ENCODE peak calls at places on chromosome 1, in seven cellular contexts. U is neuronal stem cell, L is IMR-90, P is mesendoderm, E is H1, Z is mesenchymal stem cell, S is trophoblast cell. V is an unnamed sample.

GRCh38 chr1:26317612-26318337 is at the start of gene CD52:
- DNase-seq in P (peak; percentile 89), L (no peak), S (no peak), E (no peak), Z (no peak), U (no peak), V (peak; percentile 78)

GRCh38 chr1:67552336-67552759 is 122.1 kb upstream of the SERBP1 start:
- DNase-seq in U (no peak), E (no peak), P (peak; percentile 57), S (no peak), L (no peak), Z (no peak), V (peak; percentile 45)

GRCh38 chr1:85387781-85388180 is 77.2 kb downstream of the DDAH1 start:
- DNase-seq in P (no peak), L (no peak), E (no peak), S (no peak), Z (no peak), U (no peak), V (no peak)

GRCh38 chr1:67342002-67342890 is 34.6 kb downstream of the IL12RB2 start:
- DNase-seq in L (no peak), U (no peak), S (no peak), E (peak; percentile 57), P (peak; percentile 23), Z (no peak), V (peak; percentile 66)

GRCh38 chr1:220889333-220889732 is 10.1 kb downstream of the HLX start:
- DNase-seq in Z (no peak), U (no peak), P (no peak), S (no peak), L (no peak), E (no peak), V (no peak)

GRCh38 chr1:150173161-150173585 is 23.5 kb downstream of the PLEKHO1 start:
- DNase-seq in E (no peak), L (no peak), P (peak; percentile 57), S (no peak), Z (no peak), U (no peak), V (no peak)

GRCh38 chr1:28450561-28450960 is 55.3 kb upstream of the RCC1 start:
- DNase-seq in S (no peak), U (no peak), Z (no peak), P (no peak), L (no peak), E (no peak), V (no peak)

GRCh38 chr1:235015291-235015990 is 113.2 kb downstream of the TOMM20 start:
- DNase-seq in P (no peak), Z (no peak), L (no peak), S (no peak), E (no peak), U (no peak), V (no peak)

GRCh38 chr1:8603220-8603616 is 214.2 kb downstream of the RERE start:
- DNase-seq in U (no peak), L (peak; percentile 52), Z (peak; percentile 51), S (no peak), E (no peak), P (no peak), V (no peak)

GRCh38 chr1:95067069-95067468 is 5.7 kb downstream of the ALG14 start:
- DNase-seq in E (no peak), Z (no peak), L (no peak), U (no peak), S (no peak), P (no peak), V (no peak)

GRCh38 chr1:55893155-55893554 is 678.0 kb upstream of the USP24 start:
- DNase-seq in S (no peak), U (no peak), E (no peak), P (peak; percentile 77), L (peak; percentile 61), Z (peak; percentile 54), V (no peak)

GRCh38 chr1:175481126-175482071 is 262.0 kb downstream of the TNR start:
- DNase-seq in U (no peak), P (no peak), S (no peak), Z (no peak), L (peak; percentile 16), E (no peak), V (no peak)

GRCh38 chr1:36411674-36412648 is 14.3 kb upstream of the LSM10 start:
- DNase-seq in P (peak; percentile 67), S (peak; percentile 38), U (no peak), L (peak; percentile 29), Z (peak; percentile 61), E (no peak), V (peak; percentile 52)

GRCh38 chr1:17196496-17197180 is 8.3 kb upstream of the PADI1 start:
- DNase-seq in S (no peak), E (peak; percentile 28), U (no peak), L (no peak), P (no peak), Z (no peak), V (peak; percentile 19)

GRCh38 chr1:184513966-184514365 is 127.1 kb downstream of the C1orf21 start:
- DNase-seq in U (no peak), P (peak; percentile 45), Z (peak; percentile 75), S (peak; percentile 30), E (no peak), L (peak; percentile 71), V (no peak)

GRCh38 chr1:224273651-224274050 is 56.3 kb downstream of the NVL start:
- DNase-seq in L (peak; percentile 87), U (no peak), P (no peak), E (no peak), S (peak; percentile 50), Z (peak; percentile 75), V (no peak)

GRCh38 chr1:74534241-74534640 is 21.8 kb upstream of the LRRC53 start:
- DNase-seq in U (no peak), E (no peak), Z (no peak), L (no peak), P (no peak), S (no peak), V (no peak)

GRCh38 chr1:193312432-193312831 is 126.0 kb upstream of the B3GALT2 start:
- DNase-seq in P (no peak), S (no peak), L (no peak), U (no peak), Z (no peak), E (no peak), V (no peak)

GRCh38 chr1:227318852-227319607 is 738 bp upstream of the CDC42BPA start:
- DNase-seq in Z (peak; percentile 79), P (peak; percentile 96), L (peak; percentile 56), U (peak; percentile 64), E (peak; percentile 75), S (peak; percentile 61), V (peak; percentile 79)

GRCh38 chr1:157132111-157132510 is 6.1 kb downstream of the ETV3 start:
- DNase-seq in E (no peak), U (no peak), P (no peak), L (no peak), S (no peak), Z (no peak), V (no peak)

GRCh38 chr1:108722292-108722691 is 9.6 kb downstream of the FNDC7 start:
- DNase-seq in E (no peak), P (no peak), S (no peak), L (peak; percentile 77), U (no peak), Z (peak; percentile 71), V (no peak)

GRCh38 chr1:172345077-172345476 is 75.4 kb upstream of the C1orf105 start:
- DNase-seq in S (no peak), E (no peak), U (no peak), L (no peak), P (no peak), Z (no peak), V (no peak)

GRCh38 chr1:153733970-153734369 is 6.1 kb downstream of the INTS3 start:
- DNase-seq in U (no peak), S (no peak), Z (no peak), P (no peak), E (no peak), L (no peak), V (no peak)
- H3K4ac ChIP-seq in U (no peak overlapping the region), S (no peak overlapping the region), Z (no peak overlapping the region), P (no peak overlapping the region), E (no peak overlapping the region), L (no peak overlapping the region), V (no peak overlapping the region)

GRCh38 chr1:211762206-211762605 is 68.4 kb downstream of the LPGAT1 start:
- DNase-seq in U (no peak), S (no peak), L (no peak), P (no peak), Z (no peak), E (no peak), V (no peak)
- H2BK120ac ChIP-seq in U (no peak overlapping the region), S (no peak overlapping the region), L (no peak overlapping the region), P (no peak overlapping the region), Z (no peak overlapping the region), E (no peak overlapping the region), V (no peak overlapping the region)

GRCh38 chr1:177309884-177310283 is 139.1 kb downstream of the BRINP2 start:
- DNase-seq in L (no peak), U (no peak), E (no peak), P (no peak), S (no peak), Z (no peak), V (no peak)

GRCh38 chr1:177310326-177310725 is 139.6 kb downstream of the BRINP2 start:
- DNase-seq in U (no peak), S (no peak), E (no peak), Z (no peak), P (no peak), L (no peak), V (no peak)

GRCh38 chr1:177307771-177308170 is 137.0 kb downstream of the BRINP2 start:
- DNase-seq in U (no peak), Z (no peak), E (no peak), P (no peak), L (peak; percentile 5), S (no peak), V (no peak)

GRCh38 chr1:177306981-177307380 is 136.2 kb downstream of the BRINP2 start:
- DNase-seq in E (no peak), S (no peak), Z (no peak), L (no peak), P (no peak), U (no peak), V (no peak)

GRCh38 chr1:177311111-177311510 is 140.4 kb downstream of the BRINP2 start:
- DNase-seq in E (no peak), S (no peak), U (peak; percentile 14), P (no peak), Z (no peak), L (no peak), V (no peak)
- H2BK5ac ChIP-seq in E (no peak overlapping the region), S (no peak overlapping the region), U (no peak overlapping the region), P (no peak overlapping the region), Z (no peak overlapping the region), L (no peak overlapping the region), V (no peak overlapping the region)

GRCh38 chr1:92756537-92756936 is 28.4 kb downstream of the EVI5 start:
- DNase-seq in E (no peak), Z (no peak), P (no peak), L (peak; percentile 41), S (peak; percentile 14), U (no peak), V (no peak)

GRCh38 chr1:92752719-92753118 is 32.2 kb downstream of the EVI5 start:
- DNase-seq in S (no peak), L (peak; percentile 75), U (no peak), P (no peak), Z (peak; percentile 61), E (no peak), V (no peak)

GRCh38 chr1:92755541-92756351 is 29.2 kb downstream of the EVI5 start:
- DNase-seq in Z (no peak), P (no peak), U (no peak), E (no peak), L (peak; percentile 72), S (peak; percentile 71), V (no peak)

GRCh38 chr1:92749024-92749634 is 35.8 kb downstream of the EVI5 start:
- DNase-seq in S (no peak), P (peak; percentile 76), L (peak; percentile 75), E (no peak), Z (peak; percentile 55), U (peak; percentile 11), V (peak; percentile 44)

GRCh38 chr1:92754000-92754787 is 30.7 kb downstream of the EVI5 start:
- DNase-seq in E (no peak), P (no peak), U (no peak), S (no peak), L (peak; percentile 90), Z (peak; percentile 69), V (no peak)
- H3K4ac ChIP-seq in E (no peak overlapping the region), P (no peak overlapping the region), U (no peak overlapping the region), S (no peak overlapping the region), L (peak overlapping the region; percentile 79), Z (no peak overlapping the region), V (no peak overlapping the region)